ENCODE peak calls at places on chromosome 21, in six cellular contexts. N is K562, L is GM12878, O is SK-N-SH, Y is HepG2, H is HCT116. S is an unnamed sample.

GRCh38 chr21:15614757-15615156 is 115.0 kb upstream of the USP25 start:
- DNase-seq in N (no peak), L (no peak), O (no peak), Y (no peak), H (no peak), S (no peak)

GRCh38 chr21:46538262-46538661 is 66.6 kb downstream of the S100B start:
- DNase-seq in N (no peak), L (no peak), O (no peak), Y (no peak), H (no peak), S (no peak)

GRCh38 chr21:29181799-29182470 is 51.5 kb downstream of the MAP3K7CL start:
- DNase-seq in N (peak), L (no peak), O (no peak), Y (peak), H (peak), S (no peak)

GRCh38 chr21:33115586-33116541 is 45.9 kb downstream of the OLIG1 start:
- DNase-seq in N (no peak), L (no peak), O (no peak), Y (no peak), H (no peak), S (no peak)

GRCh38 chr21:44382536-44382935 is 29.1 kb downstream of the TRPM2 start:
- DNase-seq in N (no peak), L (no peak), O (no peak), Y (no peak), H (no peak), S (no peak)

GRCh38 chr21:22573834-22574233 is 1575.6 kb downstream of the NCAM2 start:
- DNase-seq in N (no peak), L (no peak), O (no peak), Y (no peak), H (no peak), S (no peak)

GRCh38 chr21:24939288-24939687 is 668.0 kb downstream of the MRPL39 start:
- DNase-seq in N (no peak), L (no peak), O (no peak), Y (no peak), H (no peak), S (no peak)

GRCh38 chr21:26072891-26073615 is 97.5 kb downstream of the APP start:
- DNase-seq in N (no peak), L (no peak), O (no peak), Y (no peak), H (no peak), S (no peak)

GRCh38 chr21:33419538-33420123 is 16.4 kb downstream of the IFNGR2 start:
- DNase-seq in N (no peak), L (no peak), O (no peak), Y (no peak), H (no peak), S (no peak)

GRCh38 chr21:15809818-15810217 is 80.0 kb downstream of the USP25 start:
- DNase-seq in N (no peak), L (no peak), O (no peak), Y (no peak), H (no peak), S (no peak)

GRCh38 chr21:34890724-34891609 is 158.1 kb downstream of the RUNX1 start:
- DNase-seq in N (no peak), L (no peak), O (peak), Y (no peak), H (no peak), S (no peak)

GRCh38 chr21:21481238-21481637 is 483.0 kb downstream of the NCAM2 start:
- DNase-seq in N (no peak), L (no peak), O (no peak), Y (no peak), H (no peak), S (no peak)

GRCh38 chr21:33663241-33663640 is 20.9 kb downstream of the ITSN1 start:
- DNase-seq in N (no peak), L (no peak), O (no peak), Y (no peak), H (no peak), S (no peak)

GRCh38 chr21:15363921-15364320 is 299.1 kb upstream of the NRIP1 start:
- DNase-seq in N (no peak), L (no peak), O (no peak), Y (no peak), H (no peak), S (no peak)

GRCh38 chr21:15279484-15279883 is 214.7 kb upstream of the NRIP1 start:
- DNase-seq in N (no peak), L (no peak), O (no peak), Y (no peak), H (no peak), S (no peak)

GRCh38 chr21:31505975-31506374 is 153.5 kb upstream of the SOD1 start:
- DNase-seq in N (no peak), L (no peak), O (no peak), Y (no peak), H (no peak), S (no peak)

GRCh38 chr21:44085491-44086321 is 21.5 kb upstream of the PWP2 start:
- DNase-seq in N (no peak), L (no peak), O (no peak), Y (no peak), H (no peak), S (no peak)

GRCh38 chr21:41207401-41208388 is 39.7 kb downstream of the BACE2 start:
- DNase-seq in N (peak), L (no peak), O (no peak), Y (peak), H (no peak), S (no peak)

GRCh38 chr21:32612999-32613337 is 791 bp upstream of the CFAP298 start:
- DNase-seq in N (no peak), L (no peak), O (no peak), Y (no peak), H (no peak), S (no peak)

GRCh38 chr21:25515484-25516405 is 91.5 kb downstream of the MRPL39 start:
- DNase-seq in N (no peak), L (no peak), O (no peak), Y (no peak), H (no peak), S (no peak)

GRCh38 chr21:36104306-36105300 is 30.3 kb upstream of the CBR3 start:
- DNase-seq in N (peak), L (no peak), O (peak), Y (no peak), H (peak), S (peak)

GRCh38 chr21:33348728-33349127 is 24.0 kb downstream of the IFNAR1 start:
- DNase-seq in N (no peak), L (no peak), O (no peak), Y (no peak), H (no peak), S (no peak)

GRCh38 chr21:14300074-14300473 is 82.9 kb downstream of the HSPA13 start:
- DNase-seq in N (no peak), L (no peak), O (no peak), Y (no peak), H (no peak), S (no peak)

GRCh38 chr21:36254106-36254941 is 65.7 kb upstream of the MORC3 start:
- DNase-seq in N (no peak), L (no peak), O (no peak), Y (peak), H (no peak), S (no peak)

GRCh38 chr21:36135391-36136094 is 664 bp downstream of the CBR3 start:
- DNase-seq in N (no peak), L (no peak), O (peak), Y (no peak), H (no peak), S (no peak)

GRCh38 chr21:41741253-41742072 is 25.4 kb downstream of the RIPK4 start:
- DNase-seq in N (no peak), L (no peak), O (no peak), Y (no peak), H (no peak), S (no peak)

GRCh38 chr21:26850116-26850643 is 5.0 kb upstream of the ADAMTS1 start:
- DNase-seq in N (peak), L (peak), O (peak), Y (peak), H (peak), S (no peak)

GRCh38 chr21:32918467-32919140 is 107.1 kb upstream of the OLIG2 start:
- DNase-seq in N (no peak), L (no peak), O (no peak), Y (no peak), H (no peak), S (no peak)

GRCh38 chr21:34345892-34346291 is 17.9 kb upstream of the KCNE2 start:
- DNase-seq in N (no peak), L (no peak), O (no peak), Y (no peak), H (no peak), S (no peak)

DNA sequence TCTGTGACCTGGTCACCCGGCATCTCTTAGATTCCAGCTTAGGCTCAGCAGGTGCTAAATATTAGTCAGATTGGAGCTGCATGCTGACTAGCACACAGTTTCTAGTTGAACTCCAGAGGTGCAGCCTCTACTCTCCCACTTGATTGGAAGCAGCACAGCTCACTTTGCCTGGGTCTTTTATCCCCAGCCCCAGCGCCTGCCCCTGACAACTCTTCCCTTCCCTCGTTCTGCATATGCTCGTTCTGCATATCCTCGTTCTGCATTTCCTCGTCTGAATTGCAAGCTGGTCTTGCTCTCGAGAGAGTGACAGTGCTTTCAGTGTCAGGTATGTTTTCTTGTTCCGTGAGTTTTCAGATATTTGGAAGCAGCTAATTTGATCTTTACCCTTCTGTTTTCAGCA is 11.7 kb downstream of the COL18A1 start:
- DNase-seq in N (no peak), L (no peak), O (no peak), Y (no peak), H (no peak), S (no peak)
- TF ChIP-seq JUND in N (no peak), L (no peak), O (no peak), Y (no peak), H (no peak), S (no peak)

DNA sequence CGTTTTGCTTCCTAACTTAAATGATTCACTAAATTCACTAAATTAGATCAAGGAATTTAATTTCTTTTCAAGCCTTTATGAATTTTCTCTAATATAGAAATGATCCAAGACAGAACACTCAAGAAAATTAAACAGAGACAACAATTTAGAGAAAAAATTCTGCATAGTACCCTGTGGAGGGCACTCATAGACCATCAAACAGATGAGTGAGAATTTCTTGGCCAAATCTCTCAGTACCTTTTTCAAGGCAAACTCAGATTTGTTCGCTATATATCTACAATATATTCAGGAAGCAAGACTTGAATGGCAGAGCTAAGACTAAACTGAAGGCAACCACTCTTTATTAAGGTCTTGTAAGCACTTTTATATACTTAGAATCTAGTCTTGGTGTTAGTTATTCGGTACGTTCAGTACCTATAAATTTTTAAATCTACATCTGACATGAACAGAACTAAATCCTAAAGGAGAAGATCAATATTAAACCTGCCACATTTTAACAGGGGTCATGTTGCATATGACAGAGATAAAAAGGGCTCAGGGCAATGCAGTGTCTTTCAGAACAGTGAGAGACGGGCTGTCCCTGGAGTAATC is 118.7 kb upstream of the TMPRSS15 start:
- DNase-seq in N (no peak), L (no peak), O (no peak), Y (no peak), H (no peak), S (no peak)
- TF ChIP-seq YY1 in N (no peak), L (no peak), O (no peak), Y (no peak), H (no peak), S (no peak)

GRCh38 chr21:37659874-37660273 is 256.4 kb downstream of the KCNJ6 start:
- DNase-seq in N (no peak), L (no peak), O (no peak), Y (no peak), H (no peak), S (no peak)
- TF ChIP-seq RAD21 in N (no peak), L (no peak), O (no peak), Y (no peak), H (no peak), S (no peak)

DNA sequence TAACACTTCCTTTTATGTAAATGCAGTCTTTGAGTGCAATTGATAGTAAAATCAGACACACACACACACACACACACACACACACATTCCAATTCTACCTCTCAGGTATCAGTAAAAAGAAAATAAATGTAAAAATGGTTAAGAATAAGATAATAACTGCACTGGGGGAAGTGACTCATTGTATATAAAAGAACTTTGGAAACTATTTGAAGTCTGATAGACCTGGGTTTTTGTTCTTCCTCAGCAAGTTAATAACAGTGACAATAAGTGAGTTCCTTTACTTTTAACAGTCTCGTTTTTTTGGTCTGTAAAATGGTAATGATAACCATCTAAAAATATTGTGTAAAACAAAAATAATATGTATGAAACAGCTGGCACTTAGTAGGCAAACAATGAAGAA is 1815.0 kb downstream of the MRPL39 start:
- DNase-seq in N (no peak), L (no peak), O (no peak), Y (no peak), H (no peak), S (no peak)
- TF ChIP-seq JUND in N (no peak), L (no peak), O (no peak), Y (no peak), H (no peak), S (no peak)

DNA sequence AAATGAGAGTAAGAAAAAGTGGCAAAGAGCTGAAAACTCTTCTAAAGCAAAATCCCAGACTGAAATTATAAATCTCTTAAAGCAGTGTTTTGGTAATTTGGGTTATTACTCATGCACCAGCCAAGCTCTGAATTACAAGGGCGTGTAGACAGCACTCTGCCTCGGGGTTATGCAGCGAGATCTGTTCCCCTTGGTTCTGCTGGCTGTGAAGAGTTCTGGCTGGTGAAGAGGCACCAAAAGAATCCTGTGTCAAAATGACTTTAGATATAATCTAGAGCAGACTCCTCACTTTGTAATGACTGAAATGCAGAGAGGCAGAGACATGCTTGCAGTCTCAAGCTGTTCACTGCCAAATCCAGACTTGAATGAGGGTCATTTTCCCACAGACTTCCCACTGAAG is 461.8 kb upstream of the CXADR start:
- DNase-seq in N (no peak), L (no peak), O (peak), Y (no peak), H (no peak), S (no peak)
- TF ChIP-seq YY1 in N (no peak), L (no peak), O (no peak), Y (no peak), H (no peak), S (no peak)

GRCh38 chr21:42833859-42834729 is 45.2 kb downstream of the WDR4 start:
- DNase-seq in N (peak), L (no peak), O (peak), Y (no peak), H (no peak), S (peak)
- TF ChIP-seq RAD21 in N (no peak), L (no peak), O (no peak), Y (no peak), H (no peak), S (no peak)

DNA sequence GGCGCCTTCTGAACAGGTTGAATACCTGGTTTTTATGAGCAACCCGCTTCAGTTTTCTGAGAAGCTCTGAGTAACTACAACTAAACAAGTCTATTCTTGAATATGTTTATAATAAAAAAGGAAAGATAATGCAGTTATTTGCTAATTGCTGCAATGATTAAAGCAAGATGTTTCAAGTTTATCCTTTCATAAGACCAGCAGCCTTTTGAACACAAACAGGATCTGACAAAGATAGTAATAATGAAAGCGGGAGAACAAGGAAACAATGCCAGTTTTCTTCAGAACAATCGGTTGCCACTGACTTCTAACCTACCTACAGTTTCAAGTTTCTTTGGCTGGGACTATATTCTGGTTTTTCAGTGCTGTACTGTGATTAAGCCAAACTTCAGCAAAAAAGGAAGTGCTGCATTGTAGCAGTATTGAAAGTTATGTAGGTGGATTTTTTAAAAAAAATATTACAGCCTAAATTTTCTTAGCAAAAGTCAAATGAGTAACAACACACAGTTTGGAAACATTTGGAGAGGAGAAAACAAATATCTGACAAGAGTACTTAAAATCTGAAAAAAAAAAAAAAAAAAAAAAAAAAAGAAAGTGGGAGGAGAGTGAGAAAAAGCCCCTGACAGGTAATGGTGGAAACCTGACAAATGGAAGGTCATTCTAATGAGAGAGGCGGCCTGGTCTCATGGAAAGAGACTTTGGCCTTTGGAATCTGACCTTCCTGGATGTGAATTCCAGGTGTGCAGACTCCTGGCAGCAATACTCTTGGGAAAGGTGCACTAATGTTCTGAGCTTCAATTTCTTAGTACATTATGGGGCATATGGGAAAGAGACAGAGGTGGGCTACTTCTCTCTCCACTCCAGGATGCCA is 11.4 kb downstream of the KCNJ15 start:
- DNase-seq in N (no peak), L (peak), O (no peak), Y (no peak), H (no peak), S (no peak)
- TF ChIP-seq JUND in N (no peak), L (no peak), O (no peak), Y (no peak), H (no peak), S (no peak)